ENCODE peak calls at places on chromosomes 6 and 20, in four cellular contexts. E is activated B cell treated with CpG ODN at 0.5 μM for 24 hours, B is epithelial cell of esophagus, W is fibroblast of villous mesenchyme. N is an unnamed sample.

GRCh38 chr20:10667560-10668167 is 6.1 kb downstream of the JAG1 start:
- DNase-seq in E (no peak), W (no peak), B (peak), N (no peak)

GRCh38 chr6:6581014-6581413 is 7.5 kb upstream of the LY86 start:
- DNase-seq in W (no peak), B (no peak), E (no peak), N (no peak)

GRCh38 chr20:47262008-47262364 is 94.5 kb downstream of the ZMYND8 start:
- DNase-seq in B (no peak), W (no peak), E (no peak), N (no peak)

GRCh38 chr20:2402271-2402980 is 21.7 kb downstream of the TGM6 start:
- DNase-seq in W (peak), E (no peak), B (peak), N (no peak)

GRCh38 chr6:169589699-169590257 is 112.1 kb downstream of the WDR27 start:
- DNase-seq in W (peak), E (no peak), B (peak), N (no peak)

GRCh38 chr6:43052842-43053544 is 658 bp downstream of the CUL7 start:
- DNase-seq in B (peak), E (peak), W (peak), N (no peak)

GRCh38 chr6:48078092-48078491 is 32.9 kb downstream of the PTCHD4 start:
- DNase-seq in B (peak), E (no peak), W (no peak), N (no peak)

GRCh38 chr6:141164042-141164748 is 968.5 kb upstream of the GJE1 start:
- DNase-seq in B (peak), W (peak), E (no peak), N (no peak)

GRCh38 chr20:50826121-50826520 is 31.3 kb downstream of the BCAS4 start:
- DNase-seq in W (no peak), E (no peak), B (no peak), N (no peak)

GRCh38 chr20:44089987-44090674 is 96.9 kb downstream of the JPH2 start:
- DNase-seq in W (peak), E (no peak), B (peak), N (no peak)

GRCh38 chr6:6940031-6940664 is 167.6 kb upstream of the RREB1 start:
- DNase-seq in E (no peak), W (no peak), B (no peak), N (no peak)

GRCh38 chr6:145235207-145235606 is 500.1 kb downstream of the EPM2A start:
- DNase-seq in B (no peak), E (no peak), W (no peak), N (no peak)

GRCh38 chr20:31569163-31570020 is 35.7 kb upstream of the ID1 start:
- DNase-seq in W (peak), B (peak), E (peak), N (peak)

GRCh38 chr6:108944058-108944457 is 95.8 kb downstream of the ARMC2 start:
- DNase-seq in E (no peak), W (no peak), B (no peak), N (no peak)

GRCh38 chr6:2232445-2232844 is 13.0 kb downstream of the GMDS start:
- DNase-seq in E (no peak), B (no peak), W (no peak), N (no peak)

GRCh38 chr6:167933847-167934246 is 63.6 kb upstream of the KIF25 start:
- DNase-seq in B (no peak), W (no peak), E (no peak), N (no peak)

GRCh38 chr20:33899106-33899505 is 88.0 kb downstream of the CHMP4B start:
- DNase-seq in E (no peak), B (no peak), W (no peak), N (no peak)

GRCh38 chr6:55012454-55012853 is 161.9 kb upstream of the HCRTR2 start:
- DNase-seq in E (no peak), B (no peak), W (no peak), N (no peak)

GRCh38 chr6:51473996-51474975 is 613.1 kb downstream of the PKHD1 start:
- DNase-seq in E (no peak), B (peak), W (no peak), N (no peak)

GRCh38 chr6:14315353-14315752 is 197.8 kb downstream of the CD83 start:
- DNase-seq in E (no peak), B (no peak), W (no peak), N (no peak)

GRCh38 chr6:26109776-26110175 is 22.5 kb downstream of the HFE start:
- DNase-seq in W (peak), B (no peak), E (no peak), N (no peak)

GRCh38 chr20:13581451-13581850 is 57.3 kb downstream of the TASP1 start:
- DNase-seq in B (no peak), W (peak), E (no peak), N (no peak)

GRCh38 chr6:5541025-5541424 is 279.7 kb downstream of the FARS2 start:
- DNase-seq in W (no peak), E (no peak), B (no peak), N (no peak)

GRCh38 chr6:56890683-56891429 is 64.1 kb upstream of the BEND6 start:
- DNase-seq in B (peak), E (no peak), W (peak), N (no peak)

GRCh38 chr6:143160008-143160407 is 99.3 kb downstream of the AIG1 start:
- DNase-seq in B (no peak), E (no peak), W (no peak), N (no peak)

GRCh38 chr20:13158339-13158738 is 62.7 kb upstream of the ISM1 start:
- DNase-seq in B (no peak), E (no peak), W (no peak), N (no peak)

GRCh38 chr6:100176951-100177710 is 183.1 kb upstream of the MCHR2 start:
- DNase-seq in E (no peak), W (no peak), B (no peak), N (no peak)

GRCh38 chr6:14026831-14027539 is 90.6 kb upstream of the CD83 start:
- DNase-seq in B (no peak), E (no peak), W (no peak), N (no peak)

GRCh38 chr6:45845546-45845945 is 170.1 kb downstream of the CLIC5 start:
- DNase-seq in W (peak), B (peak), E (no peak), N (no peak)

GRCh38 chr6:105886812-105887513 is 199.2 kb upstream of the PRDM1 start:
- DNase-seq in B (no peak), W (no peak), E (no peak), N (no peak)

GRCh38 chr20:1370548-1371110 is 22.2 kb downstream of the FKBP1A start:
- DNase-seq in B (no peak), E (no peak), W (peak), N (no peak)

GRCh38 chr6:166365221-166365620 is 17.5 kb downstream of the MPC1 start:
- DNase-seq in E (no peak), W (peak), B (peak), N (no peak)

GRCh38 chr6:37289931-37290330 is 32.0 kb upstream of the TMEM217 start:
- DNase-seq in W (no peak), B (no peak), E (no peak), N (no peak)

GRCh38 chr6:132270745-132271414 is 130.4 kb downstream of the MOXD1 start:
- DNase-seq in B (no peak), E (no peak), W (no peak), N (no peak)

GRCh38 chr6:42987533-42988451 is 3.4 kb downstream of the PPP2R5D start:
- DNase-seq in E (no peak), B (no peak), W (no peak), N (no peak)

GRCh38 chr6:4972438-4972837 is 31.4 kb downstream of the RPP40 start:
- DNase-seq in B (no peak), W (no peak), E (no peak), N (no peak)

GRCh38 chr6:89117285-89118108 is at the start of gene SRSF12:
- DNase-seq in B (peak), W (peak), E (peak), N (peak)

GRCh38 chr6:11575408-11576033 is 38.0 kb downstream of the TMEM170B start:
- DNase-seq in E (no peak), B (peak), W (peak), N (peak)

GRCh38 chr20:62350098-62350628 is 16.9 kb downstream of the LAMA5 start:
- DNase-seq in B (peak), E (no peak), W (no peak), N (no peak)

GRCh38 chr20:45470262-45470931 is 844 bp downstream of the WFDC2 start:
- DNase-seq in B (peak), W (no peak), E (no peak), N (peak)

GRCh38 chr6:151148111-151148510 is 91.7 kb upstream of the AKAP12 start:
- DNase-seq in B (peak), E (no peak), W (no peak), N (no peak)
- TF ChIP-seq CTCF in B (no peak), E (no peak), W (no peak), N (no peak)

GRCh38 chr20:52426856-52427255 is 235.3 kb upstream of the ZFP64 start:
- DNase-seq in B (peak), W (no peak), E (no peak), N (no peak)

GRCh38 chr20:52427960-52428359 is 236.4 kb upstream of the ZFP64 start:
- DNase-seq in W (no peak), B (no peak), E (no peak), N (no peak)

GRCh38 chr20:52429029-52429428 is 237.4 kb upstream of the ZFP64 start:
- DNase-seq in W (no peak), E (no peak), B (no peak), N (no peak)

GRCh38 chr20:52422574-52423463 is 231.2 kb upstream of the ZFP64 start:
- DNase-seq in B (no peak), E (no peak), W (peak), N (no peak)

DNA sequence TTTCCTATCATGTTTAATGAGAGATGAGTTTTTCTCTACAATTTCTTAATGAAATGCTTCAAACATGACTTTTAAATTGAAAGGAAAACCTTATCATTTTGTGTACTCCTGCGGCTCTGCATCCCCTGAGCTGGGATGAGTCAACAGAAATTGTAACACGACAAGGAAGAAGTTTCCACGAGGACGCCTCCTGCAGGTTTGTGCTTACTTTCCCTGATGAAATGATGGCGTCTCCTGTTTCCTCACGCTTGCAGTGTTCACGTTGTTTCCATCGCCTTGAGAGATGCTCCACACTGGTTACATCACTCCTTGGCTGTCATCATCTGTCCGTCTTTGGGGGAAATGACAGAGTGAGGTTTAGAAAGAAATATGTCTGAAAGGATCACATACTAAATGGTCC is 233.7 kb upstream of the ZFP64 start:
- DNase-seq in B (no peak), E (no peak), W (peak), N (no peak)
- TF ChIP-seq CTCF in B (no peak), E (no peak), W (no peak), N (no peak)

GRCh38 chr6:190596-191395 is 101.5 kb upstream of the DUSP22 start:
- DNase-seq in W (no peak), B (peak), E (no peak), N (no peak)
- TF ChIP-seq CTCF in W (no peak), B (peak), E (no peak), N (peak)

GRCh38 chr6:116078522-116078921 is 17.8 kb upstream of the FRK start:
- DNase-seq in W (no peak), B (no peak), E (no peak), N (no peak)
- TF ChIP-seq CTCF in W (no peak), B (no peak), E (no peak), N (peak)

GRCh38 chr20:38447931-38448675 is 13.0 kb upstream of the SNHG17 start:
- DNase-seq in W (no peak), E (peak), B (no peak), N (no peak)
- TF ChIP-seq CTCF in W (no peak), E (no peak), B (no peak), N (no peak)

GRCh38 chr6:32244270-32244669 is 20.4 kb upstream of the NOTCH4 start:
- DNase-seq in W (peak), E (no peak), B (no peak), N (no peak)

GRCh38 chr6:32239462-32239861 is 15.6 kb upstream of the NOTCH4 start:
- DNase-seq in W (no peak), E (no peak), B (no peak), N (no peak)

GRCh38 chr6:32244946-32245398 is 21.1 kb upstream of the NOTCH4 start:
- DNase-seq in B (peak), W (peak), E (peak), N (peak)

DNA sequence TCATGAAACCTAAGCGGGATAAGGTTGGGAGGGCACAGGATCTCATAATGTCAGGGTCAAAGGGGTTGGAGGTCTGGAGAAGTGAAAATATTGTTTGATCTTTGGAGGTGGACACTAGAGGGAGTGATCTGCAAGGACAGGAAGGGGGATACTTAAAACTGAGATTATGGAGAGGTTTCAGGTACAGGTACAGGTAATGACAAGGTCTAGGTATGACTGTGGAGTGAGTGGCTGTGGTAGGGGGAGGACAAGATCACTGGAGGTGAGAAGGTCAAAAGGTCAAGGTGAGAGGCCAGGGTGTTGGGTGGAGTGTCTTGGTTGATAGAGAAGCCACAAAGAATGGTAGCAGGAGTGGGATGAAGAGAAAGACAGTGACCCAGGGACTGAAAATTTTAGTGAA is 16.8 kb upstream of the NOTCH4 start:
- DNase-seq in W (no peak), E (no peak), B (no peak), N (no peak)
- TF ChIP-seq CTCF in W (no peak), E (no peak), B (no peak), N (no peak)

GRCh38 chr6:99096186-99096585 is 148.4 kb upstream of the FBXL4 start:
- DNase-seq in W (no peak), B (no peak), E (no peak), N (no peak)

GRCh38 chr6:99093781-99094180 is 146.0 kb upstream of the FBXL4 start:
- DNase-seq in E (no peak), W (no peak), B (no peak), N (no peak)

GRCh38 chr6:99092009-99092408 is 144.3 kb upstream of the FBXL4 start:
- DNase-seq in W (no peak), B (no peak), E (no peak), N (no peak)

GRCh38 chr6:99092461-99092860 is 144.7 kb upstream of the FBXL4 start:
- DNase-seq in W (no peak), E (no peak), B (no peak), N (no peak)
- TF ChIP-seq CTCF in W (no peak), E (no peak), B (no peak), N (no peak)

DNA sequence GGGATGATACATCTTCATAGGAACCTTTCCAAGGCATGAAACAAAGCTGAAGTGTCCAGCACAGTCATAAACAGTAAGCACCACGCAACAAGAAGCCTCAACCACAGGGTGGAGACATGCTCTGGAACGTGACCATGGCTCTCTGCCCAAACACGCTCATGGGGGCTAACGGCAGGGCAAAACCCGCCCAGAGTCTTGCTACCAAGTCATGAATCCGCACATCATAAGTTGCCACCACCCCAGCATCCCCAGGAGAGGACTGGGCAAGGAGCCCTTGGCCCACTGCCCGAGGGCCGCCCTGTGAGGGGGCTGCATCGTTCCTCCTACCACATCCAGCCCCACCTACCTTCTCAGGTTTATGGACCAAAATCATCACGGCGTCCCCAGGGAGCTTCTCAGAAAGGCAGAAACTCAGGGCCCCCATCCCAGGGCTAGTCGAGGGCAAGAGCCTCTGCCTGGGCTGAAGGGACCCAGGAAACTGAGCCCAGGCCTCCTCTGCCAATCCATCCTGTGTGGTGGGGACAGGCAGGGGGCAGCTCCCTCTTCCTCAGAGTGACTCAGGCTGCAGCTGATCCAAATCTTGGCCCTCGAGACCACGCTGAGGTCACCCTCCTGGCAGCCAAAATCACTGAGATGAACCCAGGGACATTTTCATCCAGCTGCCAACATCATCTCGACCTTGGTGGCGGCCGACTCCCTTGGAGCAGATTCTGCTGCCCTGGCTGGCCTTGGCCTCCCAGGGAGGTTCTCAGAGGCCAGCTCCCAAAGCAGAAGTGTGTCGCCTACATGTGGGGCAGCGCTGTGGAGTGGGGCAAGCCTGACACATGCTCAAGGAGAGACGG is 42.6 kb downstream of the BMP7 start:
- DNase-seq in W (no peak), E (no peak), B (no peak), N (no peak)
- TF ChIP-seq CTCF in W (no peak), E (no peak), B (no peak), N (no peak)